ENCODE peak calls at places on chromosomes 2 and 18, in six cellular contexts. One of them, this sample, is unnamed.

GRCh38 chr2:109381327-109381820 is 232.4 kb downstream of the SEPTIN10 start:
- DNase-seq in PC-3: no peak
- DNase-seq in uterus: no peak
- DNase-seq in heart right ventricle: no peak
- DNase-seq in GM23338: no peak
- DNase-seq in neural progenitor cell: no peak
- DNase-seq in this sample: peak; percentile 9

GRCh38 chr18:31684279-31685096 is at the start of gene B4GALT6:
- DNase-seq in GM23338: peak; percentile 84
- DNase-seq in neural progenitor cell: peak; percentile 92
- DNase-seq in heart right ventricle: peak; percentile 30
- DNase-seq in uterus: no peak
- DNase-seq in PC-3: peak; percentile 11
- DNase-seq in this sample: no peak

GRCh38 chr2:88810017-88810416 is 118.5 kb downstream of the RPIA start:
- DNase-seq in PC-3: no peak
- DNase-seq in neural progenitor cell: no peak
- DNase-seq in heart right ventricle: no peak
- DNase-seq in GM23338: no peak
- DNase-seq in uterus: no peak
- DNase-seq in this sample: no peak

GRCh38 chr2:12321017-12321641 is 395.6 kb upstream of the TRIB2 start:
- DNase-seq in heart right ventricle: peak; percentile 26
- DNase-seq in uterus: peak; percentile 78
- DNase-seq in PC-3: peak; percentile 87
- DNase-seq in neural progenitor cell: no peak
- DNase-seq in GM23338: no peak
- DNase-seq in this sample: peak; percentile 72

GRCh38 chr2:127701193-127701650 is at the start of gene SFT2D3:
- DNase-seq in uterus: peak; percentile 89
- DNase-seq in GM23338: peak; percentile 95
- DNase-seq in PC-3: peak; percentile 91
- DNase-seq in heart right ventricle: peak; percentile 93
- DNase-seq in neural progenitor cell: peak; percentile 95
- DNase-seq in this sample: peak; percentile 95

GRCh38 chr2:143977356-143977755 is 542.6 kb downstream of the ZEB2 start:
- DNase-seq in GM23338: no peak
- DNase-seq in uterus: no peak
- DNase-seq in heart right ventricle: no peak
- DNase-seq in neural progenitor cell: no peak
- DNase-seq in PC-3: no peak
- DNase-seq in this sample: no peak

GRCh38 chr18:48084041-48084757 is 153.7 kb upstream of the SMAD2 start:
- DNase-seq in uterus: no peak
- DNase-seq in GM23338: no peak
- DNase-seq in heart right ventricle: no peak
- DNase-seq in neural progenitor cell: no peak
- DNase-seq in PC-3: no peak
- DNase-seq in this sample: no peak

GRCh38 chr18:57585421-57585820 is 1.1 kb downstream of the FECH start:
- DNase-seq in GM23338: no peak
- DNase-seq in uterus: no peak
- DNase-seq in neural progenitor cell: peak; percentile 82
- DNase-seq in heart right ventricle: no peak
- DNase-seq in PC-3: peak; percentile 34
- DNase-seq in this sample: no peak

GRCh38 chr2:8692783-8693768 is 11.2 kb downstream of the ID2 start:
- DNase-seq in uterus: no peak
- DNase-seq in heart right ventricle: peak; percentile 59
- DNase-seq in neural progenitor cell: peak; percentile 54
- DNase-seq in GM23338: peak; percentile 78
- DNase-seq in PC-3: peak; percentile 58
- DNase-seq in this sample: no peak

GRCh38 chr2:106097370-106098000 is 96.6 kb downstream of the UXS1 start:
- DNase-seq in uterus: no peak
- DNase-seq in heart right ventricle: no peak
- DNase-seq in GM23338: peak; percentile 50
- DNase-seq in PC-3: no peak
- DNase-seq in neural progenitor cell: peak; percentile 23
- DNase-seq in this sample: no peak

GRCh38 chr2:215015421-215015820 is 123.0 kb downstream of the ABCA12 start:
- DNase-seq in GM23338: no peak
- DNase-seq in heart right ventricle: no peak
- DNase-seq in uterus: no peak
- DNase-seq in neural progenitor cell: no peak
- DNase-seq in PC-3: peak; percentile 17
- DNase-seq in this sample: no peak

GRCh38 chr18:27713037-27713726 is 463.7 kb downstream of the CDH2 start:
- DNase-seq in uterus: no peak
- DNase-seq in PC-3: no peak
- DNase-seq in heart right ventricle: no peak
- DNase-seq in GM23338: peak; percentile 59
- DNase-seq in neural progenitor cell: peak; percentile 65
- DNase-seq in this sample: no peak

GRCh38 chr2:63580651-63581050 is 7.6 kb downstream of the WDPCP start:
- DNase-seq in PC-3: no peak
- DNase-seq in neural progenitor cell: no peak
- DNase-seq in heart right ventricle: no peak
- DNase-seq in GM23338: no peak
- DNase-seq in uterus: no peak
- DNase-seq in this sample: no peak

GRCh38 chr2:11925295-11925694 is 178.9 kb downstream of the LPIN1 start:
- DNase-seq in neural progenitor cell: no peak
- DNase-seq in heart right ventricle: no peak
- DNase-seq in PC-3: no peak
- DNase-seq in uterus: no peak
- DNase-seq in GM23338: no peak
- DNase-seq in this sample: no peak

GRCh38 chr18:57748770-57749603 is 54.1 kb downstream of the ATP8B1 start:
- DNase-seq in GM23338: no peak
- DNase-seq in neural progenitor cell: no peak
- DNase-seq in PC-3: peak; percentile 76
- DNase-seq in heart right ventricle: no peak
- DNase-seq in uterus: no peak
- DNase-seq in this sample: no peak

GRCh38 chr2:6965071-6965795 is 48.0 kb downstream of the RNF144A start:
- DNase-seq in GM23338: no peak
- DNase-seq in PC-3: no peak
- DNase-seq in neural progenitor cell: no peak
- DNase-seq in heart right ventricle: no peak
- DNase-seq in uterus: no peak
- DNase-seq in this sample: no peak

GRCh38 chr2:190649798-190650390 is 1.0 kb downstream of the NAB1 start:
- DNase-seq in PC-3: peak; percentile 26
- DNase-seq in uterus: no peak
- DNase-seq in neural progenitor cell: peak; percentile 29
- DNase-seq in GM23338: peak; percentile 21
- DNase-seq in heart right ventricle: no peak
- DNase-seq in this sample: no peak

GRCh38 chr2:56410140-56410539 is 226.3 kb downstream of the CCDC85A start:
- DNase-seq in neural progenitor cell: no peak
- DNase-seq in heart right ventricle: no peak
- DNase-seq in PC-3: peak; percentile 48
- DNase-seq in uterus: no peak
- DNase-seq in GM23338: no peak
- DNase-seq in this sample: no peak

GRCh38 chr2:19900536-19901200 is 1.1 kb downstream of the TTC32 start:
- DNase-seq in GM23338: peak; percentile 11
- DNase-seq in uterus: no peak
- DNase-seq in heart right ventricle: no peak
- DNase-seq in neural progenitor cell: peak; percentile 13
- DNase-seq in PC-3: peak; percentile 43
- DNase-seq in this sample: no peak

GRCh38 chr2:8849322-8849721 is 11.9 kb upstream of the KIDINS220 start:
- DNase-seq in GM23338: no peak
- DNase-seq in heart right ventricle: no peak
- DNase-seq in neural progenitor cell: no peak
- DNase-seq in PC-3: no peak
- DNase-seq in uterus: no peak
- DNase-seq in this sample: no peak

GRCh38 chr2:238895361-238895882 is 47.5 kb downstream of the TWIST2 start:
- DNase-seq in uterus: no peak
- DNase-seq in GM23338: no peak
- DNase-seq in neural progenitor cell: no peak
- DNase-seq in PC-3: no peak
- DNase-seq in heart right ventricle: no peak
- DNase-seq in this sample: no peak

GRCh38 chr18:61034581-61034980 is 298.6 kb upstream of the CDH20 start:
- DNase-seq in GM23338: no peak
- DNase-seq in heart right ventricle: no peak
- DNase-seq in PC-3: no peak
- DNase-seq in uterus: no peak
- DNase-seq in neural progenitor cell: no peak
- DNase-seq in this sample: no peak
- H3K27me3 ChIP-seq in GM23338: no peaks in the 10 kb centered on the region
- H3K27me3 ChIP-seq in heart right ventricle: no peaks in the 10 kb centered on the region
- H3K27me3 ChIP-seq in PC-3: no peaks in the 10 kb centered on the region
- H3K27me3 ChIP-seq in uterus: no peaks in the 10 kb centered on the region
- H3K27me3 ChIP-seq in neural progenitor cell: no peaks in the 10 kb centered on the region
- H3K27me3 ChIP-seq in this sample: no peaks in the 10 kb centered on the region

GRCh38 chr2:24971300-24971549 is 530 bp downstream of the DNAJC27 start:
- DNase-seq in PC-3: no peak
- DNase-seq in neural progenitor cell: no peak
- DNase-seq in GM23338: no peak
- DNase-seq in heart right ventricle: no peak
- DNase-seq in uterus: no peak
- DNase-seq in this sample: no peak
- H3K27me3 ChIP-seq in PC-3: no peaks in the 10 kb centered on the region
- H3K27me3 ChIP-seq in neural progenitor cell: no peaks in the 10 kb centered on the region
- H3K27me3 ChIP-seq in GM23338: no peaks in the 10 kb centered on the region
- H3K27me3 ChIP-seq in heart right ventricle: no peaks in the 10 kb centered on the region
- H3K27me3 ChIP-seq in uterus: no peaks in the 10 kb centered on the region
- H3K27me3 ChIP-seq in this sample: no peaks in the 10 kb centered on the region

DNA sequence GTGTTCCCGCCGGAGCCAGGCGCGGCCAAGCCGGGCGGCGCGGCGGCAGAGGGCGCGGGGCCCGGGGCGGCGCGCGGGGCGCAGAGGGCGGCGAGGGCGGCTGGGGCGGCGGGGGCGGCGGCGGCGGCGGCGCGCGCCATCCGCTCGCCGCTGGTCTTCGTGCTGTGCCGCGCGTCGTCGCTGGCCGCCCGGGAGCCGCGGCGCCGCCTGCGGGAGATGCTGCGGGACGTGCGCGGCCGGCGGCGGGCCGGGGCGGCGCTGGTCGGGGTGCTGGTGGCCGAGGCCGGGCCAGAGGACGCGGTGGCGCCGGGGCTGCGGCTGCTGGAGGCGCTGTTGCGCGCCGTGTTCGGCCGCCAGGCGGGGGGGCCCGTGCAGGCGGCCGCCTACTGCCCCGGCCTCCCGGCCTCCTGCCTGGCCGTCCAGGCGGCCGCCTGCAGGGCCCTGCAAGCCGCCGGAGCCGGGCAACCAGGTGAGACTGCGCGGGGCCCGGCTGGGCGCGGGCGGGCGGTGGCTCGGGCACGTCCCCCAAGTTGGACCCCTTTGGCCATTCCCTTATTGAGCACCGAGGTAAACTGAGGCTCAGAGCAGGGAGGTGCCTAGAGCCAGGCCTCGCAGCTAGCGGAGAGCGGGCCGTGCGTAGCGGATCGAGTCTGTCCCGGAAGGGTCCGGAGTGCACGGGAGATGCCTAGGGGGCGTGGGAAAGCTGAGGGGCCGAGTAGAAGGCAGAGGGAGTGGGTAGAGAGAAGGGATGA is 584 bp downstream of the C2orf72 start:
- DNase-seq in uterus: no peak
- DNase-seq in heart right ventricle: no peak
- DNase-seq in neural progenitor cell: peak; percentile 77
- DNase-seq in GM23338: peak; percentile 26
- DNase-seq in PC-3: no peak
- DNase-seq in this sample: no peak
- H3K27me3 ChIP-seq in uterus: no peaks in the 10 kb centered on the region
- H3K27me3 ChIP-seq in heart right ventricle: peaks cover 75% of the 10 kb centered on the region
- H3K27me3 ChIP-seq in neural progenitor cell: peaks cover 87% of the 10 kb centered on the region
- H3K27me3 ChIP-seq in GM23338: peaks cover 66% of the 10 kb centered on the region
- H3K27me3 ChIP-seq in PC-3: peaks cover 21% of the 10 kb centered on the region
- H3K27me3 ChIP-seq in this sample: peaks cover 64% of the 10 kb centered on the region

DNA sequence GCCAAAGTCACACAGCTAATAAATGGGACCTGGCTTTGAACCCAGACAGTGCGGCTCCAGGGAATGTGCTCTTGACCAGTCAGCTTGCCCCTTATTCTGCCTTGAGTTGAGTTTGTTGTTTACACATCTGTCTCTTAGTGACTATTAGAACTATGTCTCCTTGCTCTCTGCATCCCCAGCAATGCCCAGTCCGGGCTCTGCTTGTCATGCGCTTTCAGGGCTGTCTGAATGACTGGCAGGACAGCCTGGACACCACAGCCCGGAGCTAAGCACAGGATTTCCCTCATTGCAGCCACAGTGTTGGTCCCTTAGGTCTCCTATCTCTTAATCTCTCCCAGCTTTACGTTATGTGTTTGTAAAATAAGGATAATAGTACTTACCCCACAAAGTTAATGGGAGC is 246.4 kb upstream of the RAB12 start:
- DNase-seq in PC-3: no peak
- DNase-seq in uterus: no peak
- DNase-seq in neural progenitor cell: no peak
- DNase-seq in GM23338: no peak
- DNase-seq in heart right ventricle: no peak
- DNase-seq in this sample: no peak
- H3K27me3 ChIP-seq in PC-3: no peaks in the 10 kb centered on the region
- H3K27me3 ChIP-seq in uterus: no peaks in the 10 kb centered on the region
- H3K27me3 ChIP-seq in neural progenitor cell: peaks cover 20% of the 10 kb centered on the region
- H3K27me3 ChIP-seq in GM23338: peaks cover 6% of the 10 kb centered on the region
- H3K27me3 ChIP-seq in heart right ventricle: no peaks in the 10 kb centered on the region
- H3K27me3 ChIP-seq in this sample: no peaks in the 10 kb centered on the region

GRCh38 chr18:46281185-46282176 is 177.3 kb downstream of the HAUS1 start:
- DNase-seq in neural progenitor cell: peak; percentile 80
- DNase-seq in PC-3: peak; percentile 71
- DNase-seq in uterus: peak; percentile 38
- DNase-seq in GM23338: peak; percentile 91
- DNase-seq in heart right ventricle: peak; percentile 64
- DNase-seq in this sample: no peak

GRCh38 chr18:46282177-46282570 is 178.0 kb downstream of the HAUS1 start:
- DNase-seq in neural progenitor cell: no peak
- DNase-seq in uterus: no peak
- DNase-seq in GM23338: no peak
- DNase-seq in PC-3: no peak
- DNase-seq in heart right ventricle: no peak
- DNase-seq in this sample: no peak

GRCh38 chr18:46282646-46283045 is 178.5 kb downstream of the HAUS1 start:
- DNase-seq in GM23338: no peak
- DNase-seq in neural progenitor cell: no peak
- DNase-seq in uterus: no peak
- DNase-seq in heart right ventricle: no peak
- DNase-seq in PC-3: no peak
- DNase-seq in this sample: no peak

GRCh38 chr18:46283895-46284295 is 179.7 kb downstream of the HAUS1 start:
- DNase-seq in GM23338: peak; percentile 82
- DNase-seq in PC-3: no peak
- DNase-seq in neural progenitor cell: peak; percentile 78
- DNase-seq in heart right ventricle: no peak
- DNase-seq in uterus: no peak
- DNase-seq in this sample: no peak

DNA sequence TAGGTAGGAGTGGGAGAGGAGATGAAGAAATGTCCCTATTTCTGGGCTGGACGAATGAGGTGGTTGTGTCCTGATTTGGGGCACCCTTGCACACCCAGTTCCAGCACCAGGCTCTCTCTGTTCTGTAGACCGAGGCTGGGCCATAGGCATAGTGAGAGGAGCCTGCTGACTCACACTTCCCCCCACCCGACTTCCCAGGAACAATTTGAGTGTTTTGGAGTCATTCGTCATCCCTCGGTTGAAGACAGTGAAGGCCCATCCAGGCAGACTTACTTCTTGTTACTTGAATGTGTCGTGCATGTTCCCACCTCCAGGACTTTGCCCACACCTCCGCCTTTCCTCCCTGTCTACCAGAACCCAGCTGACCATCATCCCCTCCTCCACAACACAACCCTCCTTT is 179.1 kb downstream of the HAUS1 start:
- DNase-seq in uterus: no peak
- DNase-seq in neural progenitor cell: no peak
- DNase-seq in heart right ventricle: no peak
- DNase-seq in GM23338: no peak
- DNase-seq in PC-3: no peak
- DNase-seq in this sample: no peak
- H3K27me3 ChIP-seq in uterus: no peaks in the 10 kb centered on the region
- H3K27me3 ChIP-seq in neural progenitor cell: no peaks in the 10 kb centered on the region
- H3K27me3 ChIP-seq in heart right ventricle: no peaks in the 10 kb centered on the region
- H3K27me3 ChIP-seq in GM23338: no peaks in the 10 kb centered on the region
- H3K27me3 ChIP-seq in PC-3: no peaks in the 10 kb centered on the region
- H3K27me3 ChIP-seq in this sample: no peaks in the 10 kb centered on the region

This sample was measured in tibial artery.